ENCODE peak calls at places on chromosomes 7 and 10, in ten cellular contexts. C is colonic mucosa, Q is fibroblast of lung, O is trophoblast cell, K is neural progenitor cell, U is endothelial cell of umbilical vein, T is NT2/D1, Y is SK-N-SH, A is GM23248, I is astrocyte. F is an unnamed sample. For H3K9me3 and H3K27me3, the result is how much of the 10 kb centered on the place peaks cover.

GRCh38 chr10:96360766-96361165 is 2.0 kb upstream of the OPALIN start:
- DNase-seq in Q (no peak), C (no peak), O (no peak), T (no peak), U (no peak), K (no peak), A (no peak), I (no peak), Y (no peak), F (no peak)

GRCh38 chr10:111079241-111079760 is 2.5 kb downstream of the ADRA2A start:
- DNase-seq in U (no peak), C (no peak), O (no peak), A (no peak), Y (no peak), I (no peak), T (no peak), K (no peak), Q (no peak), F (no peak)

GRCh38 chr7:46716926-46717325 is 795.9 kb upstream of the IGFBP3 start:
- DNase-seq in U (peak), A (no peak), C (no peak), I (no peak), Y (no peak), K (no peak), Q (no peak), T (no peak), O (no peak), F (no peak)

GRCh38 chr10:24858244-24858907 is 94.0 kb downstream of the PRTFDC1 start:
- DNase-seq in I (peak), Y (no peak), O (peak), Q (peak), A (peak), C (no peak), K (no peak), U (peak), T (peak), F (peak)

GRCh38 chr7:47681241-47681810 is 99.4 kb upstream of the TNS3 start:
- DNase-seq in Q (peak), K (no peak), Y (no peak), O (no peak), T (no peak), A (no peak), I (peak), C (no peak), U (no peak), F (no peak)

GRCh38 chr7:94451276-94451675 is 56.6 kb downstream of the COL1A2 start:
- DNase-seq in U (no peak), Q (no peak), T (no peak), C (no peak), K (no peak), O (no peak), Y (no peak), A (no peak), I (no peak), F (no peak)

GRCh38 chr10:44854693-44855350 is 56.3 kb upstream of the TMEM72 start:
- DNase-seq in Y (no peak), O (no peak), U (no peak), T (no peak), K (peak), I (no peak), C (no peak), A (no peak), Q (peak), F (no peak)

GRCh38 chr7:49112222-49112621 is 187.9 kb downstream of the CDC14C start:
- DNase-seq in C (no peak), Q (no peak), A (no peak), T (no peak), O (no peak), Y (no peak), I (no peak), U (no peak), K (no peak), F (no peak)

GRCh38 chr7:155962191-155962967 is 150.1 kb upstream of the SHH start:
- DNase-seq in A (peak), U (peak), Y (no peak), C (peak), T (no peak), I (peak), Q (peak), K (no peak), O (no peak), F (no peak)

GRCh38 chr7:47071866-47072265 is 510.0 kb downstream of the TNS3 start:
- DNase-seq in A (no peak), C (no peak), Y (no peak), K (no peak), O (no peak), Q (no peak), U (no peak), T (no peak), I (no peak), F (no peak)

GRCh38 chr10:18610517-18610916 is 40.9 kb downstream of the NSUN6 start:
- DNase-seq in Y (peak), Q (peak), U (peak), I (peak), T (no peak), C (peak), A (peak), K (peak), O (peak), F (peak)

GRCh38 chr10:69696073-69696731 is 66.2 kb downstream of the FAM241B start:
- DNase-seq in Q (peak), T (peak), O (peak), A (peak), I (peak), C (no peak), Y (no peak), U (peak), K (peak), F (peak)

GRCh38 chr10:61130366-61130765 is 186.4 kb upstream of the RHOBTB1 start:
- DNase-seq in Y (no peak), C (no peak), K (no peak), T (no peak), U (no peak), A (no peak), O (no peak), Q (peak), I (peak), F (peak)

GRCh38 chr10:61136151-61136550 is 192.2 kb upstream of the RHOBTB1 start:
- DNase-seq in Y (no peak), O (no peak), I (peak), T (no peak), C (no peak), Q (peak), U (peak), K (no peak), A (peak), F (peak)

GRCh38 chr10:61139230-61139928 is 195.4 kb upstream of the RHOBTB1 start:
- DNase-seq in C (no peak), O (no peak), I (no peak), T (no peak), K (no peak), Y (no peak), A (peak), U (peak), Q (no peak), F (no peak)

GRCh38 chr10:61138728-61139127 is 194.7 kb upstream of the RHOBTB1 start:
- DNase-seq in Q (no peak), K (no peak), A (peak), C (no peak), O (no peak), T (no peak), Y (no peak), I (no peak), U (no peak), F (peak)

DNA sequence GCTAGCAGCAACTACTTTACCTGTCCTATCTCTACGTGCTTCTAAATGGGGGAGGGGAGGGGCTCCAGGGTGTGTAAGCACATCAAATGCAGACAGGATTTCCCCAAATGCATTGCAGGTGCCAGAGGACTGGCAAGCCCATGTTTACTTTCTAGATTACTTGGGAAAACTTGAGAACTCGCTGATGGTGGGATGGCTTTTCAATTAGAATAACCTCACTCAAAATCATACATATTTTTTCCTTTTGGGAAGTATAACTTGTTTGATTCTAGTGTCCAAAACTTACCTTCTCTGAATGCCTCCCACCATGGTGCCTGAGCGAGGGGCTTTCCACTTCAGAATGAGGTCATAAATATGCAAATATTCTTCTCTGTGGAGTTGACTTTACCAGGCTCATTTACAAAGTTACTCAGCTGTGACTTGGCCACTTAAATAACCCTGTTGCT is 191.3 kb upstream of the RHOBTB1 start:
- DNase-seq in U (peak), O (no peak), I (no peak), C (no peak), A (no peak), K (no peak), Q (no peak), T (no peak), Y (no peak), F (no peak)
- H3K9me3 ChIP-seq in U (under half), O (under half), I (under half), C (under half), A (under half), K (under half), Q (under half), T (under half), Y (under half), F (under half)

DNA sequence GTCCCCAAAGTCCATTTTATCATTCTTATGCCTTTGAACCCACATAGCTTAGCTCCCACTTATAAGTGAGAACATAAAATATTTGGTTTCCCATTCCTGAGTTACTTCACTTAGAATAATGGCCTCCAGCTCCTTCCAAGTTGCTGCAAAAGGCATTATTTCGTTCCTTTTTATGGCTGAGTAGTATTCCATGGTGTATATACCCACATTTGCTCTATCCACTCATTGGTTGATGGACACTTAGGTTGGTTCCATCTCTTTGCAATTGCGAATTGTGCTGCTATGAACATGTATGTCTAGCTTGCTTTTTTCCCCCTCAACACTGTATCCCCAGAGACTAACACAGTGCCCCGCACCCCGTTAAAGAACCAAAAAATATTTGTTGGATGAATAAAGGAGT is 670 bp upstream of the CAPZA2 start:
- DNase-seq in Y (no peak), I (no peak), Q (no peak), A (no peak), U (no peak), C (no peak), K (no peak), T (no peak), O (no peak), F (no peak)
- H3K9ac ChIP-seq in Y (no peak), I (no peak), Q (no peak), A (peak), U (no peak), C (no peak), K (no peak), T (no peak), O (no peak), F (peak)

GRCh38 chr10:13678444-13678843 is 91.7 kb downstream of the PRPF18 start:
- DNase-seq in C (no peak), T (no peak), O (no peak), Q (no peak), K (no peak), A (no peak), Y (no peak), U (no peak), I (no peak), F (no peak)
- H3K27me3 ChIP-seq in C (under half), T (under half), O (under half), Q (under half), K (under half), A (under half), Y (under half), U (under half), I (under half), F (under half)

DNA sequence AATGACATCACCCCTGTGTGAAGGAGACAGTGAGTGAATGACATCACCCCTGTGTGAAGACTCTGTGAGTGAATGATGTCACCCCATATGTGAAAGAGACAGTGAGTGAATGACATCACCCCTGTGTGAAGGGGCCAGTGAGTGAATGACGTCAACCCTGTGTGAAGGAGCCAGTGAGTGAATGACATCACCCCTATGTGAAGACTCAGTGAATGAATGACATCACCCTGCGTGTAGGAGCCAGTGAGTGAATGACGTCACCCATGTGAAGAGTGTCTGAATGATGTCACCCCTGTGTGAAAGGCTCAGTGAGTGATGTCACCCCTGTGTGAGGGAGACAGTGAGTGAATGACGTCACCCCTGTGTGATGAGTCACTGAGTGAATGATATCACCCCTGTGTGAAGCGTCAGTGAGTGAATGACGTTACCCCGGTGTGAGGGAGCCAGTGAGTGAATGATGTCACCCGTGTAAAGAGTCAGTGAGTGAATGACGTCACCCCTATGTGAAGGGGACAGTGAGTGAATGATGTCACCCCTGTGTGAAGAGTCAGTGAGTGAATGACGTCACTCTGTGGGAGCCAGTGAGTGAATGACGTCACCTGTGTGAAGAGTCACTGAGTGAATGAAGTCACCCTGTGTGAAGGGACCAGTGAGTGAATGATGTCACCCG is 478.1 kb downstream of the PTPRN2 start:
- DNase-seq in Y (no peak), K (no peak), T (no peak), U (no peak), O (no peak), Q (no peak), C (no peak), A (peak), I (no peak), F (no peak)
- H3K9me3 ChIP-seq in Y (under half), K (under half), T (under half), U (under half), O (half or more), Q (under half), C (under half), A (under half), I (under half), F (under half)

GRCh38 chr10:15141136-15142067 is 27.1 kb downstream of the NMT2 start:
- DNase-seq in Q (peak), I (peak), U (no peak), A (no peak), T (no peak), O (no peak), Y (no peak), C (no peak), K (peak), F (no peak)
- H3K9ac ChIP-seq in Q (no peak), I (no peak), U (no peak), A (no peak), T (no peak), O (no peak), Y (no peak), C (no peak), K (no peak), F (no peak)

F was measured in adipocyte.